ENCODE peak calls at places on chromosomes 5 and 9, in four cellular contexts. Y is GM12878, C is SK-N-SH, V is GM12892. H is an unnamed sample.

GRCh38 chr5:147628054-147628895 is 118.4 kb upstream of the DPYSL3 start:
- DNase-seq in Y (peak), C (peak), V (peak), H (peak)

GRCh38 chr5:59358497-59358896 is 535.0 kb downstream of the PDE4D start:
- DNase-seq in Y (no peak), C (peak), V (no peak), H (no peak)

GRCh38 chr9:1083325-1083913 is 33.3 kb downstream of the DMRT2 start:
- DNase-seq in Y (no peak), C (peak), V (no peak), H (no peak)

GRCh38 chr5:92864591-92864990 is 716.4 kb downstream of the NR2F1-AS1 start:
- DNase-seq in Y (no peak), C (no peak), V (no peak), H (no peak)

GRCh38 chr9:130041648-130042405 is 1.2 kb downstream of the FNBP1 start:
- DNase-seq in Y (no peak), C (peak), V (no peak), H (no peak)

GRCh38 chr9:136192289-136193126 is 12.4 kb downstream of the LHX3 start:
- DNase-seq in Y (no peak), C (peak), V (no peak), H (no peak)

GRCh38 chr5:172009536-172010270 is 3.3 kb upstream of the FBXW11 start:
- DNase-seq in Y (no peak), C (no peak), V (no peak), H (no peak)

GRCh38 chr5:78509884-78510769 is 138.4 kb downstream of the LHFPL2 start:
- DNase-seq in Y (no peak), C (no peak), V (peak), H (peak)

GRCh38 chr5:150411245-150411979 is 1.3 kb downstream of the CD74 start:
- DNase-seq in Y (no peak), C (no peak), V (no peak), H (no peak)

GRCh38 chr9:840343-840742 is 1.2 kb upstream of the DMRT1 start:
- DNase-seq in Y (no peak), C (no peak), V (no peak), H (no peak)

GRCh38 chr5:10681605-10682428 is 79.2 kb downstream of the DAP start:
- DNase-seq in Y (no peak), C (no peak), V (no peak), H (no peak)

GRCh38 chr5:428754-429452 is 14.1 kb upstream of the EXOC3 start:
- DNase-seq in Y (no peak), C (no peak), V (no peak), H (no peak)

GRCh38 chr5:14937277-14937676 is 65.7 kb upstream of the ANKH start:
- DNase-seq in Y (no peak), C (no peak), V (no peak), H (no peak)

GRCh38 chr9:35481347-35481975 is 8.4 kb upstream of the RUSC2 start:
- DNase-seq in Y (no peak), C (peak), V (no peak), H (no peak)

GRCh38 chr5:147223343-147223742 is 11.5 kb upstream of the STK32A start:
- DNase-seq in Y (no peak), C (no peak), V (no peak), H (no peak)

GRCh38 chr9:109771796-109772525 is 8.0 kb upstream of the PALM2AKAP2 start:
- DNase-seq in Y (no peak), C (no peak), V (no peak), H (no peak)

GRCh38 chr9:91147079-91147708 is 214.5 kb downstream of the AUH start:
- DNase-seq in Y (no peak), C (no peak), V (no peak), H (no peak)

GRCh38 chr9:95349109-95350038 is 31.9 kb upstream of the FANCC start:
- DNase-seq in Y (no peak), C (no peak), V (no peak), H (peak)

GRCh38 chr5:126383246-126383645 is 40.0 kb upstream of the GRAMD2B start:
- DNase-seq in Y (no peak), C (no peak), V (no peak), H (no peak)
- TF ChIP-seq POLR2AphosphoS5 in Y (no peak), C (no peak), V (no peak), H (no peak)

DNA sequence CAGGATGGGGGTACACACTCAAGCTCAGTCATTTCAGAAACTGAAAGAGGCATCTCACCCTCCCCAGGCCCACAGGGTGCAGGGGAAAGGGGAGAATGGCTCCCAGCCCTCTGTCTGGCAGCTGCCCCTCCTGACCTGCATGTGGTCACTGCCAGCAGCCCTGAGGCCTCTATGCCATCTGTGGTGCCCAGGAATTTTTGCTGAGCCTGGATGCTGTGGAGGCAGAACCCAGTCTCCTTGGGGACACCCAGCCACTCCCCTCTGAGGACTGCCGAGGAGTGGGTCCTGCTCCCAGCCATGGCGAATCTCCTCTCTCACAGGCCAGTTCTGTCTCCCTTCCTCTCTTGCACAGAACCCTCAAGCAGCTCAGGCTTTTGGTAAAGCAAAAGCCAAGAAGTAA is 104.0 kb upstream of the ALDH1B1 start:
- DNase-seq in Y (no peak), C (peak), V (no peak), H (no peak)
- TF ChIP-seq TAF1 in Y (no peak), C (no peak), V (no peak), H (no peak)

GRCh38 chr5:126542441-126542840 is 52.6 kb downstream of the ALDH7A1 start:
- DNase-seq in Y (no peak), C (no peak), V (no peak), H (no peak)
- TF ChIP-seq POLR2AphosphoS5 in Y (no peak), C (no peak), V (no peak), H (no peak)

DNA sequence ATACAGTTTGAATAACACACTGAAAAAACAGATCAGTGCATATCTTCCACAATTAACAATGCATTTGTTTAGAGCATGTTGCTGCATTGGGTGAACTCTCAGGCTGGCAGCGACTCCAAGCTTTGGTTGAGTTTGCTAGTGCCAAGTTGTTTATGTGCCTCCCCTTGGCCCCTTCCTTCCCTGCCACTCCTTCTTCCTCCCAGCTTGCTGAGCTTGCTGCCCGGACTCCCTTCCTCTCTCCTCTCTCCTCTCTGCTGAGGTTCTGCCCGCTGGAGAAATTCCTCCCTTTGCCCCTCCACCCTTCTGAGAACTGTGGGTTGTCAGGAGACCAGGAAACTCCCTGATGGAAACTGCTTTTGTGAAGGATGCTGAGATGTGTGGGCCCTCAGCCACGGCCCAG is 247.3 kb downstream of the PDZD2 start:
- DNase-seq in Y (no peak), C (no peak), V (no peak), H (no peak)
- TF ChIP-seq TAF1 in Y (no peak), C (no peak), V (no peak), H (no peak)

DNA sequence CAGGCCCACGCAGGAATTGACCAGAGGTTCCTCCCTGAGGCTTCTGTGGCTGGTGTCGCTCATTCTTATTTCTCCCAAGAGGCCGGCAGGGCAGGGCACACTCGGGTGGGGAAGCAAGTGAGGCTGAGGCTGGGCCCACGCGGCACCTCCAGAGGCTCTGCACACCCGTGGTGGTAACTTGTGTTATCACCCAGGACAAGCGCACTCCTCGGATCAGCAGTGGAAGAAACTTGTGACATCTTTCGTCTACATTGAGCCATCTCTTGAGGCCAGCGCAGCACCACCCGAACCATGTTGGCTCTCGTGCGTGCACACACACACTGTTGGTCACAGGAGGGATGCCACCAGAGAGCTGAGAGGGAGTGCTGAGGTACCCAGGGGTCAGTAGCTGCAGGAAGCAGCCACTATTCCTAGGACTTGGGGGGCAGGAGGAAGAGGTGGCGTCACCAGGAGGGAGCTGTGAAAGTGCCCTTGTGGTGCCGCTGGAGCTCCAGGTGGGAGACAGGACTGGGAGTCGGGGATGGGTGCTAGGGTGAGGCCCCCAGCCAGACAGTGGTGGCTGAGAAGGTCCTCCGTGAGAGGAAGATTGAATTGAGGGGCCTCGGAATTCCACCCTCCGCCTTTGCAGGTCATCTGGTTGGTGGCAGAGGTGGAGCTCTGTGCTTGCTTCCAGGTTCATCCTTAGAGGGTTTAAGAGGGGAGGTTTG is 6.4 kb downstream of the NDUFS6 start:
- DNase-seq in Y (no peak), C (no peak), V (no peak), H (no peak)
- TF ChIP-seq POLR2AphosphoS5 in Y (no peak), C (no peak), V (no peak), H (no peak)

GRCh38 chr5:39177629-39177959 is 41.8 kb downstream of the FYB1 start:
- DNase-seq in Y (peak), C (no peak), V (no peak), H (no peak)
- TF ChIP-seq TAF1 in Y (no peak), C (no peak), V (no peak), H (no peak)

H was measured in GM12891.